ENCODE peak calls at places on chromosomes 1 and 21, in four cellular contexts. R is SK-N-MC; B is activated CD4-positive, CD25-positive, alpha-beta regulatory T cell; F is HAP-1. H is an unnamed sample.

GRCh38 chr1:21318714-21319159 is 28.5 kb upstream of the ECE1 start:
- DNase-seq in R (no peak), B (no peak), F (peak; percentile 76), H (no peak)

GRCh38 chr1:43156026-43156425 is 16.1 kb downstream of the EBNA1BP2 start:
- DNase-seq in F (no peak), B (no peak), R (no peak), H (no peak)

GRCh38 chr1:18927654-18928272 is 25.4 kb upstream of the ALDH4A1 start:
- DNase-seq in F (no peak), R (no peak), B (no peak), H (no peak)

GRCh38 chr1:224067207-224067606 is 46.7 kb upstream of the FBXO28 start:
- DNase-seq in R (no peak), B (no peak), F (no peak), H (no peak)

GRCh38 chr21:43203523-43204080 is 34.8 kb downstream of the CRYAA start:
- DNase-seq in B (no peak), R (no peak), F (no peak), H (no peak)

GRCh38 chr1:109625601-109626560 is 6.2 kb downstream of the AMPD2 start:
- DNase-seq in F (no peak), B (no peak), R (no peak), H (no peak)

GRCh38 chr1:30302808-30303310 is 420.5 kb downstream of the MATN1 start:
- DNase-seq in R (no peak), F (no peak), B (no peak), H (no peak)

GRCh38 chr1:113283914-113284313 is 106.4 kb upstream of the MAGI3 start:
- DNase-seq in R (no peak), F (no peak), B (no peak), H (no peak)

GRCh38 chr1:214234635-214235025 is 46.3 kb upstream of the SMYD2 start:
- DNase-seq in F (no peak), B (no peak), R (no peak), H (no peak)

GRCh38 chr21:37153935-37154350 is 80.9 kb downstream of the TTC3 start:
- DNase-seq in R (no peak), F (no peak), B (no peak), H (no peak)

GRCh38 chr1:10877894-10878293 is 81.4 kb upstream of the CASZ1 start:
- DNase-seq in B (no peak), R (no peak), F (no peak), H (no peak)

GRCh38 chr1:37731312-37732019 is 33.5 kb downstream of the EPHA10 start:
- DNase-seq in B (no peak), R (no peak), F (no peak), H (no peak)

GRCh38 chr1:243254233-243254926 is 701 bp downstream of the CEP170 start:
- DNase-seq in R (no peak), B (peak; percentile 9), F (peak; percentile 73), H (no peak)

GRCh38 chr1:236534164-236534651 is 10.4 kb downstream of the LGALS8 start:
- DNase-seq in F (no peak), R (no peak), B (no peak), H (no peak)

GRCh38 chr21:35779690-35780570 is 280.4 kb downstream of the SETD4 start:
- DNase-seq in R (no peak), F (no peak), B (no peak), H (no peak)

GRCh38 chr1:94579876-94580294 is 38.3 kb upstream of the F3 start:
- DNase-seq in F (peak; percentile 47), R (no peak), B (no peak), H (no peak)

GRCh38 chr1:151501474-151501873 is 9.7 kb upstream of the CGN start:
- DNase-seq in B (no peak), R (no peak), F (no peak), H (no peak)

GRCh38 chr1:17059391-17060128 is 5.7 kb upstream of the SDHB start:
- DNase-seq in B (no peak), R (peak; percentile 51), F (peak; percentile 78), H (peak; percentile 25)

GRCh38 chr1:206768472-206769330 is 1.9 kb upstream of the IL19 start:
- DNase-seq in R (no peak), B (no peak), F (no peak), H (no peak)

GRCh38 chr1:95041491-95042165 is 31.1 kb downstream of the ALG14 start:
- DNase-seq in B (no peak), F (peak; percentile 71), R (peak; percentile 62), H (no peak)

GRCh38 chr1:37255111-37255795 is 219.1 kb upstream of the ZC3H12A start:
- DNase-seq in R (no peak), B (no peak), F (peak; percentile 81), H (no peak)

GRCh38 chr1:233641029-233641428 is 27.1 kb downstream of the KCNK1 start:
- DNase-seq in B (no peak), R (no peak), F (no peak), H (no peak)

GRCh38 chr1:118209648-118210047 is 24.6 kb upstream of the SPAG17 start:
- DNase-seq in F (no peak), R (no peak), B (no peak), H (no peak)

H was measured in NCI-H1048.